ENCODE peak calls at places on chromosomes 1 and 21, in five cellular contexts. S, V, U, O and C are unnamed samples.

GRCh38 chr1:53332188-53332564 is 4.3 kb upstream of the LRP8 start:
- DNase-seq in S (no peak), V (no peak), U (peak; percentile 33), O (peak; percentile 15), C (no peak)

GRCh38 chr1:111164151-111164550 is 24.1 kb downstream of the CEPT1 start:
- DNase-seq in S (no peak), V (no peak), U (no peak), O (no peak), C (no peak)

GRCh38 chr1:26281091-26281958 is 1.4 kb downstream of the SH3BGRL3 start:
- DNase-seq in S (no peak), V (no peak), U (no peak), O (no peak), C (no peak)

GRCh38 chr1:31181515-31182343 is 58.0 kb downstream of the NKAIN1 start:
- DNase-seq in S (peak; percentile 25), V (peak; percentile 77), U (peak; percentile 66), O (peak; percentile 36), C (peak; percentile 55)

GRCh38 chr1:185144233-185144632 is 12.5 kb downstream of the TRMT1L start:
- DNase-seq in S (no peak), V (no peak), U (no peak), O (no peak), C (no peak)

GRCh38 chr1:248758352-248758751 is 2.8 kb upstream of the LYPD8 start:
- DNase-seq in S (no peak), V (no peak), U (no peak), O (no peak), C (no peak)

GRCh38 chr1:47432071-47433036 is 5.5 kb upstream of the FOXD2 start:
- DNase-seq in S (peak; percentile 43), V (peak; percentile 77), U (peak; percentile 80), O (peak; percentile 86), C (peak; percentile 81)

GRCh38 chr1:84677415-84678099 is 12.7 kb downstream of the SSX2IP start:
- DNase-seq in S (no peak), V (no peak), U (no peak), O (no peak), C (no peak)

GRCh38 chr21:27572681-27573080 is 605.8 kb upstream of the ADAMTS5 start:
- DNase-seq in S (no peak), V (no peak), U (no peak), O (no peak), C (no peak)

GRCh38 chr1:21520899-21521716 is 11.9 kb downstream of the ALPL start:
- DNase-seq in S (no peak), V (no peak), U (no peak), O (no peak), C (no peak)

GRCh38 chr1:36843906-36844610 is 190.3 kb downstream of the GRIK3 start:
- DNase-seq in S (no peak), V (peak; percentile 28), U (no peak), O (no peak), C (no peak)

GRCh38 chr1:46317323-46317722 is 13.8 kb downstream of the UQCRH start:
- DNase-seq in S (no peak), V (no peak), U (no peak), O (no peak), C (no peak)

GRCh38 chr1:71179997-71180396 is 99.2 kb upstream of the ZRANB2 start:
- DNase-seq in S (no peak), V (no peak), U (no peak), O (no peak), C (no peak)

GRCh38 chr1:198253668-198254067 is 96.9 kb downstream of the NEK7 start:
- DNase-seq in S (no peak), V (no peak), U (no peak), O (no peak), C (peak; percentile 38)

GRCh38 chr1:172585348-172585747 is 52.4 kb downstream of the SUCO start:
- DNase-seq in S (no peak), V (no peak), U (no peak), O (no peak), C (no peak)

GRCh38 chr1:104264506-104264905 is 514.8 kb downstream of the AMY1C start:
- DNase-seq in S (no peak), V (no peak), U (no peak), O (no peak), C (no peak)

GRCh38 chr1:2564815-2565415 is 8.7 kb downstream of the TNFRSF14 start:
- DNase-seq in S (no peak), V (no peak), U (no peak), O (no peak), C (no peak)

GRCh38 chr1:182642461-182642860 is 38.3 kb upstream of the RGS16 start:
- DNase-seq in S (no peak), V (no peak), U (no peak), O (no peak), C (no peak)

GRCh38 chr1:182637769-182638168 is 33.6 kb upstream of the RGS16 start:
- DNase-seq in S (no peak), V (no peak), U (no peak), O (no peak), C (no peak)

GRCh38 chr1:182643699-182644098 is 39.5 kb upstream of the RGS16 start:
- DNase-seq in S (no peak), V (no peak), U (no peak), O (no peak), C (no peak)

GRCh38 chr1:182644863-182645262 is 39.5 kb downstream of the RGS8 start:
- DNase-seq in S (no peak), V (no peak), U (no peak), O (no peak), C (no peak)

GRCh38 chr1:182641561-182641960 is 37.4 kb upstream of the RGS16 start:
- DNase-seq in S (no peak), V (no peak), U (no peak), O (no peak), C (no peak)
- TF ChIP-seq POLR2A in S (no peak), V (no peak), U (no peak), O (no peak), C (no peak)

DNA sequence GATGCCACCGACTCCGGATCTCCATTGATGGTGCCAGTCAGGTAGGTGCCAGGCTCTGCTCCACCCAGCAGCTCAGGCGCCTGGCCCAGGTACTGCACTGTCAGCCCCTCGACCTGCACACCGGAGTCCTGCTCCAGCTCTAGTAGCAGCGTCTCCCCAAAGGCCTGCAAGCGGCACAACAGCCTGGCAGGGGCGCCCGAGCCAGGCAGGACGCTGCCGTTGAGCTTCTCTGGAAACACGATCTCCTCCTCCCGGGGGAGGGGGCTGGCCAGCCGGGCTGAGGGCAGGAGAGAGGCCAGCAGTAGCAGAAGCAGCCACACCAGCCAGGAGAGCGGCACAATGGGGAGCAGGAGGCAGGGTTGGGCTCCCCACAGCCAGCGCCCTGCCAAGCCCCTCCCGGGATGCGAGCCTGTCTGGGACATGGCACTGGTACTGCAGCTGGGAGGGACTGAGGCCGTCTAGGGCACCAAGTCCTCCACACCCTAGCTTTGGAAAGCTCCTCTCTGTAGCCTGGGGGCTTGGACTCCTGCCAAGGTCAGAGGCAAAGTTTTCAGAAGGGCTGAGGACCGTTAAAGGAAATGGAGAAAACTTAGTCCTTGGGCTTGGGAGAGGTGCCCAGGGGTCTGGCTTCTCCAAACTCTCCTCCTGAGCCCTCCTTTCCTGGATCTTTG is 513 bp downstream of the ADAMTS4 start:
- DNase-seq in S (peak; percentile 74), V (peak; percentile 71), U (no peak), O (no peak), C (peak; percentile 52)
- H3K4me3 ChIP-seq in S (peak overlapping the region; percentile 44), V (peak overlapping the region; percentile 59), U (peak overlapping the region; percentile 2), O (peak overlapping the region; percentile 56), C (no peak overlapping the region)

DNA sequence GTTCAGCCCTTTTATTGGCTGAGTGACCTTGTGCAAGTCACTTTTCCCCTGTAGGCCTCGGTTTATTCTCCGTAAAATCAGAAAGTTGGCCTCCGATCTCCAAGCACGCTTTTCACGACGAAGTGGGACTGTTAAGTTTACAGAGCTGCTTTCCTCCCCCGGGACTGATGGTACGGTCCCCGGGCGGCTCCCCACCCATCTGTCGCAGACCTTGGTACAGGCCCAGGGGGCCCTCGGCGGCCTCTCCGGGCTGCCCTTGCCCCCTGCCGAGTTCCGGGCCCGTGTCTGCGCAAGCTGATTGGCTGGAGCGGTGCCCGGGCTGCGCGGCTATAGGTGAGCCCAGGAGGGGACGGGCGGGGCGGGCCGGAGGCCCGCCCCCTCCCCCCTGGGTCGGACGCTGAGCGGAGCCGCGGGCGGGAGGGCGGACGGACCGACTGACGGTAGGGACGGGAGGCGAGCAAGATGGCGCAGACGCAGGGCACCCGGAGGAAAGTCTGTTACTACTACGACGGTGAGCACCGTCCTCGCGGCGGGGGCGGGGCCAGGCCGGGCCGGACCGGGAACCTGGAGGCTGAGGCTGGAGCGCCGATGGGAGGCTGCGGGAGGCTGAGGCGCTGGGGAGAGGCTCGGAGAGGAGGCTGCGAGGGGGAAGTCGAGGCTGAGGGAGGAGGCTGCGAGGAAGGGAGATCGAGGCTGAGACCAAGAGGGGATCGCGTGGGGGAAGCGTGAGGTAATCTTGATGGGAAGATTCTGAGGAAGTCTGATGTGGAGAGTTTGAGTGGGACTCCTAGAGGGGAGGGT is at the start of gene HDAC1:
- DNase-seq in S (peak; percentile 93), V (peak; percentile 99), U (peak; percentile 99), O (peak; percentile 99), C (peak; percentile 98)
- H3K4me1 ChIP-seq in S (no peaks in the 10 kb centered on the region), V (peaks cover 6% of the 10 kb centered on the region), U (peaks cover 24% of the 10 kb centered on the region), O (peaks cover 48% of the 10 kb centered on the region), C (no peaks in the 10 kb centered on the region)

GRCh38 chr1:116474921-116475849 is 95.6 kb downstream of the CD58 start:
- DNase-seq in S (no peak), V (peak; percentile 70), U (peak; percentile 90), O (peak; percentile 78), C (no peak)
- TF ChIP-seq POLR2A in S (no peak), V (no peak), U (peak; percentile 25), O (no peak), C (no peak)

GRCh38 chr1:1357871-1358432 is 403 bp downstream of the MXRA8 start:
- DNase-seq in S (no peak), V (no peak), U (no peak), O (no peak), C (no peak)

GRCh38 chr1:1356166-1356795 is 2.1 kb downstream of the MXRA8 start:
- DNase-seq in S (no peak), V (no peak), U (no peak), O (no peak), C (no peak)

GRCh38 chr1:1355376-1355775 is 3.0 kb downstream of the MXRA8 start:
- DNase-seq in S (no peak), V (no peak), U (no peak), O (peak; percentile 58), C (no peak)

GRCh38 chr1:1358433-1359201 is at the start of gene MXRA8:
- DNase-seq in S (peak; percentile 87), V (peak; percentile 90), U (no peak), O (no peak), C (peak; percentile 44)

DNA sequence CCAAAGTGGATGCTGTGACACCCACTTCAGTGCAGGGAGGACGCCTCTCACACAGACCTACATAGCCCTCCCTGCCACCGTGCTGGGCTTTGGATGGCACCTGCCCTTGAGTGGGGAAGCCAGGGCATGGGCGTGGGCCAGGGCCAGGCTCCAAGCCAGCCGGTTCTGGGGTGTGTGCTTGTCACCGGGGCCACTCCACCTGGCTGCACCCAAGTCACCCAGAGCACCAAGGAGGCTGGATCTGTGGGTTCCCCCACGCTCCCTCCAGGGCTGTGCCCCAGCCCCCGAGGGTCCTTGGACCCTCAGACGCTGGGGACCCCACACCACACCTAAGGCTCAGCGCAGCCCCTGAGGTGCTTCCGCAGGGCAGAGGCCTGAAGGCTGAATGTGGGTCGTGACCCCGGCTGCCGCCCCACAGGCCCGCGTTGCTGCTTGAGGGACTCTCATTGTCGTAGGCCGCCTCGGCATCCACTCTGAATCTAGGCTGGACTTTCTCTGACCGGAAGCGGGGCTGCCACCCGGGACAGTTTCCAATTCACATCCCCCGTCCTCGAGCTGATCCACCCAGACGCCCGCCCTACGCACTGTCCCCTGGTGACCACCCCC is 1.5 kb downstream of the MXRA8 start:
- DNase-seq in S (no peak), V (no peak), U (no peak), O (peak; percentile 73), C (peak; percentile 24)
- H3K4me3 ChIP-seq in S (peak overlapping the region; percentile 52), V (peak overlapping the region; percentile 66), U (peak overlapping the region; percentile 25), O (peak overlapping the region; percentile 46), C (no peak overlapping the region)